ENCODE peak calls at places on chromosomes 13 and 19, in seven cellular contexts. T is AG04450; D is amniotic epithelial cell; Z is GM03348; R is activated naive CD4-positive, alpha-beta T cell treated with anti-CD3 and anti-CD28 coated beads, Interleukin-2, amount 50 U/mL, for 16 hours; H is fibroblast of lung; C is frontal cortex. S is an unnamed sample.

GRCh38 chr19:4830768-4831265 is 695 bp downstream of the TICAM1 start:
- DNase-seq in Z (no peak), H (no peak), T (no peak), R (no peak), C (peak), D (no peak), S (no peak)

GRCh38 chr13:34412817-34413365 is 529.2 kb upstream of the NBEA start:
- DNase-seq in R (no peak), D (peak), Z (no peak), T (no peak), H (peak), C (no peak), S (peak)

GRCh38 chr19:2201473-2202148 is 34.5 kb downstream of the PLEKHJ1 start:
- DNase-seq in D (peak), R (no peak), H (no peak), T (no peak), Z (no peak), C (no peak), S (no peak)

GRCh38 chr19:11383706-11384048 is 437 bp downstream of the EPOR start:
- DNase-seq in D (no peak), Z (no peak), C (no peak), H (no peak), R (no peak), T (no peak), S (no peak)

GRCh38 chr13:87120476-87120875 is 550.7 kb upstream of the SLITRK5 start:
- DNase-seq in C (no peak), H (no peak), Z (no peak), R (no peak), D (peak), T (no peak), S (peak)

GRCh38 chr13:24196593-24197197 is 36.2 kb downstream of the SPATA13 start:
- DNase-seq in C (no peak), Z (no peak), T (no peak), R (no peak), H (no peak), D (no peak), S (no peak)

GRCh38 chr19:2061936-2062729 is 11.1 kb upstream of the MKNK2 start:
- DNase-seq in D (no peak), C (no peak), Z (no peak), T (no peak), R (no peak), H (no peak), S (no peak)

GRCh38 chr13:20994441-20994821 is 67.0 kb downstream of the LATS2 start:
- DNase-seq in R (no peak), C (no peak), D (no peak), H (no peak), T (no peak), Z (no peak), S (no peak)

GRCh38 chr19:14683439-14683838 is 6.4 kb upstream of the ZNF333 start:
- DNase-seq in H (no peak), T (no peak), Z (no peak), R (no peak), D (no peak), C (no peak), S (no peak)

GRCh38 chr19:55304279-55304978 is 20.6 kb downstream of the BRSK1 start:
- DNase-seq in T (no peak), C (no peak), H (peak), R (no peak), Z (no peak), D (peak), S (no peak)

GRCh38 chr19:18208098-18208951 is 4.5 kb upstream of the RAB3A start:
- DNase-seq in Z (peak), T (peak), H (peak), D (peak), R (peak), C (no peak), S (peak)

GRCh38 chr13:84445776-84446175 is 563.5 kb upstream of the SLITRK1 start:
- DNase-seq in H (peak), C (no peak), R (no peak), Z (peak), D (peak), T (peak), S (peak)